ENCODE peak calls at places on chromosomes 12 and 14, in four cellular contexts. J is RWPE1, W is tibial nerve, H is breast epithelium. N is an unnamed sample.

GRCh38 chr12:81778719-81779118 is 19.6 kb upstream of the PPFIA2 start:
- DNase-seq in J (no peak), W (no peak), H (no peak), N (no peak)

GRCh38 chr14:98955036-98955740 is 316.8 kb downstream of the BCL11B start:
- DNase-seq in J (no peak), W (no peak), H (no peak), N (no peak)

GRCh38 chr12:124694250-124694649 is 126.8 kb upstream of the NCOR2 start:
- DNase-seq in J (no peak), W (no peak), H (no peak), N (no peak)

GRCh38 chr14:37695836-37696235 is 100.4 kb downstream of the TTC6 start:
- DNase-seq in J (no peak), W (no peak), H (no peak), N (no peak)

GRCh38 chr14:54207075-54207474 is 189.7 kb upstream of the CDKN3 start:
- DNase-seq in J (no peak), W (no peak), H (no peak), N (no peak)

GRCh38 chr12:33763331-33763730 is 259.0 kb upstream of the ALG10 start:
- DNase-seq in J (no peak), W (no peak), H (no peak), N (no peak)

GRCh38 chr12:95996034-95996658 is at the start of gene HAL:
- DNase-seq in J (no peak), W (no peak), H (no peak), N (no peak)

GRCh38 chr12:96036765-96037455 is 1.5 kb upstream of the LTA4H start:
- DNase-seq in J (peak), W (no peak), H (no peak), N (no peak)

GRCh38 chr14:104974146-104974541 is 4.0 kb downstream of the AHNAK2 start:
- DNase-seq in J (no peak), W (no peak), H (no peak), N (no peak)

GRCh38 chr12:24991209-24992049 is 42.5 kb upstream of the BCAT1 start:
- DNase-seq in J (peak), W (no peak), H (no peak), N (no peak)

GRCh38 chr14:88493392-88494185 is 61.2 kb downstream of the PTPN21 start:
- DNase-seq in J (no peak), W (no peak), H (no peak), N (no peak)

GRCh38 chr14:44966601-44967336 is 4.8 kb downstream of the TOGARAM1 start:
- DNase-seq in J (no peak), W (no peak), H (no peak), N (no peak)

GRCh38 chr12:96314723-96315122 is 85.5 kb downstream of the CDK17 start:
- DNase-seq in J (no peak), W (no peak), H (no peak), N (no peak)

GRCh38 chr14:74941676-74942097 is 13.7 kb downstream of the PGF start:
- DNase-seq in J (no peak), W (no peak), H (peak), N (no peak)

GRCh38 chr14:75279739-75280447 is 1.3 kb downstream of the FOS start:
- DNase-seq in J (no peak), W (no peak), H (peak), N (no peak)

GRCh38 chr12:25906651-25907340 is 51.7 kb upstream of the RASSF8 start:
- DNase-seq in J (no peak), W (no peak), H (no peak), N (no peak)

GRCh38 chr12:124654666-124655316 is 87.4 kb upstream of the NCOR2 start:
- DNase-seq in J (no peak), W (peak), H (peak), N (no peak)

GRCh38 chr14:49134940-49135339 is 451.2 kb downstream of the RPS29 start:
- DNase-seq in J (no peak), W (no peak), H (no peak), N (no peak)
- TF ChIP-seq CTCF in J (no peak), W (no peak), H (no peak), N (no peak)

GRCh38 chr14:49464885-49465284 is 121.3 kb downstream of the RPS29 start:
- DNase-seq in J (no peak), W (no peak), H (no peak), N (no peak)
- TF ChIP-seq CTCF in J (no peak), W (no peak), H (no peak), N (no peak)

DNA sequence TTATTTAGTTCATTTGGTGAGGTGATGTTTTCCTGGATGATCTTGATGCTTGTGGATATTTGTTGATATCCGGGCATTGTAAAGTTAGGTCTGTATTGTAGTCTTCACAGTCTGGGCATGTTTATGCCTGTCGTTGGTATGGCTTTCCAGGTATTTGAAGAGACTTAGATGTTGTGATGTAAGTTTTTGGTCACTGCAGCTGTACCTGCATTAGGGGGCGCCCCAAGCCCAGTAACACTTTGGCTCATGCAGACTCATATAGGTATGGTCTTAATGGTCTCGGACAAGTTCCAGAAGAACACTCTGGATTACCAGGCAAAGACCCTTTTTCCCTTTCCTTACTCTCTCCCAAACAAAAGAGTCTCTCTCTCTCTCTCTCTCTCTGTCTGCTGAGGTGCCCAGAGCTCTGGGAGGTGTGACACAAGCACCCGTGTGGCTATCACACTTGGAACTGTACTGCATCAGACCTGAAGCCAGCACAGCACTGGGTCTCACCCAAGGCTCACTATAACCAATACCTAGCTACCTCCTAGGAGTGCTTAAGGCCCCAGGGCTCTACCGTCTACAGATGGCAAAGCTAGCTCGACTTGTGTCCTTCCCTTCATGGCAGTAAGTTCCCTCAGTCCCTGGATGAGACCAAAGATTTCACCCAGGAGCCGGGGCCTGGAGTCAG is 425.8 kb upstream of the ATXN7L3B start:
- DNase-seq in J (no peak), W (no peak), H (no peak), N (no peak)
- TF ChIP-seq CTCF in J (no peak), W (no peak), H (no peak), N (no peak)

GRCh38 chr14:106875503-106875902 is 1349.1 kb downstream of the TMEM121 start:
- DNase-seq in J (no peak), W (no peak), H (no peak), N (no peak)
- TF ChIP-seq CTCF in J (no peak), W (no peak), H (no peak), N (no peak)

N was measured in omental fat pad.